ENCODE peak calls at places on chromosomes 2 and 18, in eight cellular contexts. One of them, this sample, is unnamed.

GRCh38 chr18:78679861-78680260 is 299.8 kb upstream of the SALL3 start:
- DNase-seq in kidney: peak
- DNase-seq in nephron progenitor cell: no peak
- DNase-seq in BJ: no peak
- DNase-seq in IMR-90: no peak
- DNase-seq in HL-60: no peak
- DNase-seq in WTC11: no peak
- DNase-seq in tibial artery: no peak
- DNase-seq in this sample: no peak

GRCh38 chr2:203886579-203887230 is 19.1 kb downstream of the CTLA4 start:
- DNase-seq in kidney: no peak
- DNase-seq in nephron progenitor cell: no peak
- DNase-seq in BJ: no peak
- DNase-seq in IMR-90: no peak
- DNase-seq in HL-60: peak
- DNase-seq in WTC11: no peak
- DNase-seq in tibial artery: no peak
- DNase-seq in this sample: no peak

GRCh38 chr2:145598434-145598833 is 1078.5 kb upstream of the ZEB2 start:
- DNase-seq in kidney: no peak
- DNase-seq in nephron progenitor cell: no peak
- DNase-seq in BJ: no peak
- DNase-seq in IMR-90: peak
- DNase-seq in HL-60: no peak
- DNase-seq in WTC11: no peak
- DNase-seq in tibial artery: no peak
- DNase-seq in this sample: no peak

GRCh38 chr18:45136381-45137088 is 455.8 kb downstream of the SETBP1 start:
- DNase-seq in kidney: no peak
- DNase-seq in nephron progenitor cell: no peak
- DNase-seq in BJ: no peak
- DNase-seq in IMR-90: no peak
- DNase-seq in HL-60: no peak
- DNase-seq in WTC11: no peak
- DNase-seq in tibial artery: no peak
- DNase-seq in this sample: no peak

GRCh38 chr2:141341444-141341843 is 789.4 kb downstream of the LRP1B start:
- DNase-seq in kidney: no peak
- DNase-seq in nephron progenitor cell: no peak
- DNase-seq in BJ: peak
- DNase-seq in IMR-90: peak
- DNase-seq in HL-60: no peak
- DNase-seq in WTC11: no peak
- DNase-seq in tibial artery: no peak
- DNase-seq in this sample: no peak

GRCh38 chr2:191926671-191927070 is 79.8 kb upstream of the CAVIN2 start:
- DNase-seq in kidney: no peak
- DNase-seq in nephron progenitor cell: no peak
- DNase-seq in BJ: no peak
- DNase-seq in IMR-90: no peak
- DNase-seq in HL-60: no peak
- DNase-seq in WTC11: no peak
- DNase-seq in tibial artery: no peak
- DNase-seq in this sample: no peak

GRCh38 chr2:26122633-26123032 is 50.3 kb upstream of the GAREM2 start:
- DNase-seq in kidney: no peak
- DNase-seq in nephron progenitor cell: no peak
- DNase-seq in BJ: no peak
- DNase-seq in IMR-90: no peak
- DNase-seq in HL-60: no peak
- DNase-seq in WTC11: no peak
- DNase-seq in tibial artery: no peak
- DNase-seq in this sample: no peak

GRCh38 chr2:120595739-120596138 is 139.9 kb upstream of the GLI2 start:
- DNase-seq in kidney: no peak
- DNase-seq in nephron progenitor cell: no peak
- DNase-seq in BJ: no peak
- DNase-seq in IMR-90: no peak
- DNase-seq in HL-60: no peak
- DNase-seq in WTC11: no peak
- DNase-seq in tibial artery: no peak
- DNase-seq in this sample: peak

GRCh38 chr2:174007010-174007409 is 41.8 kb upstream of the SP3 start:
- DNase-seq in kidney: no peak
- DNase-seq in nephron progenitor cell: no peak
- DNase-seq in BJ: no peak
- DNase-seq in IMR-90: no peak
- DNase-seq in HL-60: no peak
- DNase-seq in WTC11: no peak
- DNase-seq in tibial artery: no peak
- DNase-seq in this sample: no peak

GRCh38 chr2:152396051-152396511 is 61.1 kb downstream of the FMNL2 start:
- DNase-seq in kidney: no peak
- DNase-seq in nephron progenitor cell: no peak
- DNase-seq in BJ: no peak
- DNase-seq in IMR-90: peak
- DNase-seq in HL-60: no peak
- DNase-seq in WTC11: no peak
- DNase-seq in tibial artery: no peak
- DNase-seq in this sample: no peak

GRCh38 chr2:200077838-200078237 is 122.5 kb downstream of the MAIP1 start:
- DNase-seq in kidney: no peak
- DNase-seq in nephron progenitor cell: no peak
- DNase-seq in BJ: no peak
- DNase-seq in IMR-90: peak
- DNase-seq in HL-60: no peak
- DNase-seq in WTC11: no peak
- DNase-seq in tibial artery: no peak
- DNase-seq in this sample: no peak

GRCh38 chr18:23833714-23834113 is 144.5 kb downstream of the LAMA3 start:
- DNase-seq in kidney: no peak
- DNase-seq in nephron progenitor cell: no peak
- DNase-seq in BJ: no peak
- DNase-seq in IMR-90: no peak
- DNase-seq in HL-60: no peak
- DNase-seq in WTC11: no peak
- DNase-seq in tibial artery: no peak
- DNase-seq in this sample: no peak

GRCh38 chr2:10740226-10740625 is 18.8 kb downstream of the ATP6V1C2 start:
- DNase-seq in kidney: no peak
- DNase-seq in nephron progenitor cell: no peak
- DNase-seq in BJ: no peak
- DNase-seq in IMR-90: no peak
- DNase-seq in HL-60: no peak
- DNase-seq in WTC11: no peak
- DNase-seq in tibial artery: no peak
- DNase-seq in this sample: no peak

GRCh38 chr2:175312137-175312536 is 130.6 kb upstream of the ATP5MC3 start:
- DNase-seq in kidney: no peak
- DNase-seq in nephron progenitor cell: no peak
- DNase-seq in BJ: no peak
- DNase-seq in IMR-90: no peak
- DNase-seq in HL-60: no peak
- DNase-seq in WTC11: no peak
- DNase-seq in tibial artery: no peak
- DNase-seq in this sample: no peak

GRCh38 chr2:175308005-175308404 is 126.5 kb upstream of the ATP5MC3 start:
- DNase-seq in kidney: no peak
- DNase-seq in nephron progenitor cell: no peak
- DNase-seq in BJ: no peak
- DNase-seq in IMR-90: no peak
- DNase-seq in HL-60: no peak
- DNase-seq in WTC11: no peak
- DNase-seq in tibial artery: no peak
- DNase-seq in this sample: no peak

GRCh38 chr2:175310813-175311504 is 129.4 kb upstream of the ATP5MC3 start:
- DNase-seq in kidney: no peak
- DNase-seq in nephron progenitor cell: no peak
- DNase-seq in BJ: no peak
- DNase-seq in IMR-90: no peak
- DNase-seq in HL-60: no peak
- DNase-seq in WTC11: no peak
- DNase-seq in tibial artery: no peak
- DNase-seq in this sample: no peak

GRCh38 chr2:175304541-175304940 is 123.0 kb upstream of the ATP5MC3 start:
- DNase-seq in kidney: no peak
- DNase-seq in nephron progenitor cell: no peak
- DNase-seq in BJ: no peak
- DNase-seq in IMR-90: no peak
- DNase-seq in HL-60: no peak
- DNase-seq in WTC11: no peak
- DNase-seq in tibial artery: no peak
- DNase-seq in this sample: no peak

GRCh38 chr2:175309799-175310198 is 128.3 kb upstream of the ATP5MC3 start:
- DNase-seq in kidney: no peak
- DNase-seq in nephron progenitor cell: peak
- DNase-seq in BJ: no peak
- DNase-seq in IMR-90: peak
- DNase-seq in HL-60: peak
- DNase-seq in WTC11: peak
- DNase-seq in tibial artery: no peak
- DNase-seq in this sample: no peak
- TF ChIP-seq CTCF in kidney: peak
- TF ChIP-seq CTCF in nephron progenitor cell: peak
- TF ChIP-seq CTCF in BJ: peak
- TF ChIP-seq CTCF in IMR-90: peak
- TF ChIP-seq CTCF in HL-60: peak
- TF ChIP-seq CTCF in WTC11: no peak
- TF ChIP-seq CTCF in tibial artery: no peak
- TF ChIP-seq CTCF in this sample: no peak

GRCh38 chr18:35306588-35307250 is 16.7 kb upstream of the ZSCAN30 start:
- DNase-seq in kidney: no peak
- DNase-seq in nephron progenitor cell: no peak
- DNase-seq in BJ: no peak
- DNase-seq in IMR-90: no peak
- DNase-seq in HL-60: no peak
- DNase-seq in WTC11: no peak
- DNase-seq in tibial artery: no peak
- DNase-seq in this sample: no peak
- TF ChIP-seq CTCF in kidney: no peak
- TF ChIP-seq CTCF in nephron progenitor cell: no peak
- TF ChIP-seq CTCF in BJ: no peak
- TF ChIP-seq CTCF in IMR-90: no peak
- TF ChIP-seq CTCF in HL-60: no peak
- TF ChIP-seq CTCF in WTC11: no peak
- TF ChIP-seq CTCF in tibial artery: no peak
- TF ChIP-seq CTCF in this sample: no peak

GRCh38 chr2:144154205-144154604 is 365.7 kb downstream of the ZEB2 start:
- DNase-seq in kidney: no peak
- DNase-seq in nephron progenitor cell: no peak
- DNase-seq in BJ: no peak
- DNase-seq in IMR-90: no peak
- DNase-seq in HL-60: no peak
- DNase-seq in WTC11: no peak
- DNase-seq in tibial artery: no peak
- DNase-seq in this sample: no peak

GRCh38 chr2:144151405-144151804 is 368.5 kb downstream of the ZEB2 start:
- DNase-seq in kidney: no peak
- DNase-seq in nephron progenitor cell: no peak
- DNase-seq in BJ: no peak
- DNase-seq in IMR-90: no peak
- DNase-seq in HL-60: no peak
- DNase-seq in WTC11: no peak
- DNase-seq in tibial artery: no peak
- DNase-seq in this sample: no peak

GRCh38 chr2:144151877-144152276 is 368.0 kb downstream of the ZEB2 start:
- DNase-seq in kidney: no peak
- DNase-seq in nephron progenitor cell: no peak
- DNase-seq in BJ: no peak
- DNase-seq in IMR-90: no peak
- DNase-seq in HL-60: no peak
- DNase-seq in WTC11: no peak
- DNase-seq in tibial artery: no peak
- DNase-seq in this sample: no peak

GRCh38 chr2:144156736-144157645 is 362.9 kb downstream of the ZEB2 start:
- DNase-seq in kidney: no peak
- DNase-seq in nephron progenitor cell: no peak
- DNase-seq in BJ: no peak
- DNase-seq in IMR-90: no peak
- DNase-seq in HL-60: no peak
- DNase-seq in WTC11: no peak
- DNase-seq in tibial artery: no peak
- DNase-seq in this sample: no peak

DNA sequence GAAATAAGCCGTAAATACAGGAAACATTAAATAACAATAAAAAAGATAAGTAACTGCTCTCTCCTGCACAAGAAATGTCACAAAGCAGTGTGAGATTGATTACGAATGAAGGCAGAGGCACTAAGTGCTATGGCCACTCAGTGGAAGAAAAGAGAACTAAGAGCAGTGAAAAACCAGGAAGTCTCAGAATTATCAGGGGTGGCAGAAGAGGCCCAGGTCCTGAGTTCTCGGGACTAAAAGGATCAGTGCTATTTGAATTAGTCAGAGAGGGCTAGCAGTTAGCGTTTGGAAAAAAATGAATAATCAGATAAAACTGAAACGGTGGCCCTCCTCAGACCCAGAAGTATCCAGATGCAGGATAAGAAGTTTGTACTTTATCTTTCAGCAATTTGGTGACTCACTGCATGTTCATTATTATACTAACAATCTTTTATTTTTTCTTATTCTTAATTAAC is 367.1 kb downstream of the ZEB2 start:
- DNase-seq in kidney: no peak
- DNase-seq in nephron progenitor cell: no peak
- DNase-seq in BJ: peak
- DNase-seq in IMR-90: peak
- DNase-seq in HL-60: peak
- DNase-seq in WTC11: no peak
- DNase-seq in tibial artery: no peak
- DNase-seq in this sample: no peak
- TF ChIP-seq CTCF in kidney: no peak
- TF ChIP-seq CTCF in nephron progenitor cell: no peak
- TF ChIP-seq CTCF in BJ: peak
- TF ChIP-seq CTCF in IMR-90: peak
- TF ChIP-seq CTCF in HL-60: no peak
- TF ChIP-seq CTCF in WTC11: no peak
- TF ChIP-seq CTCF in tibial artery: no peak
- TF ChIP-seq CTCF in this sample: no peak

GRCh38 chr2:33208400-33208799 is 261.6 kb downstream of the LTBP1 start:
- DNase-seq in kidney: peak
- DNase-seq in nephron progenitor cell: no peak
- DNase-seq in BJ: no peak
- DNase-seq in IMR-90: no peak
- DNase-seq in HL-60: no peak
- DNase-seq in WTC11: no peak
- DNase-seq in tibial artery: no peak
- DNase-seq in this sample: no peak

GRCh38 chr2:33212151-33212550 is 264.3 kb upstream of the RASGRP3 start:
- DNase-seq in kidney: no peak
- DNase-seq in nephron progenitor cell: no peak
- DNase-seq in BJ: peak
- DNase-seq in IMR-90: peak
- DNase-seq in HL-60: no peak
- DNase-seq in WTC11: no peak
- DNase-seq in tibial artery: peak
- DNase-seq in this sample: no peak

GRCh38 chr2:33209976-33210375 is 263.2 kb downstream of the LTBP1 start:
- DNase-seq in kidney: no peak
- DNase-seq in nephron progenitor cell: no peak
- DNase-seq in BJ: no peak
- DNase-seq in IMR-90: peak
- DNase-seq in HL-60: no peak
- DNase-seq in WTC11: no peak
- DNase-seq in tibial artery: no peak
- DNase-seq in this sample: no peak

GRCh38 chr2:33213244-33213643 is 263.2 kb upstream of the RASGRP3 start:
- DNase-seq in kidney: no peak
- DNase-seq in nephron progenitor cell: no peak
- DNase-seq in BJ: no peak
- DNase-seq in IMR-90: peak
- DNase-seq in HL-60: no peak
- DNase-seq in WTC11: no peak
- DNase-seq in tibial artery: no peak
- DNase-seq in this sample: no peak

GRCh38 chr2:33210626-33211025 is 263.9 kb downstream of the LTBP1 start:
- DNase-seq in kidney: peak
- DNase-seq in nephron progenitor cell: no peak
- DNase-seq in BJ: peak
- DNase-seq in IMR-90: peak
- DNase-seq in HL-60: no peak
- DNase-seq in WTC11: no peak
- DNase-seq in tibial artery: peak
- DNase-seq in this sample: peak
- TF ChIP-seq CTCF in kidney: no peak
- TF ChIP-seq CTCF in nephron progenitor cell: no peak
- TF ChIP-seq CTCF in BJ: no peak
- TF ChIP-seq CTCF in IMR-90: no peak
- TF ChIP-seq CTCF in HL-60: no peak
- TF ChIP-seq CTCF in WTC11: no peak
- TF ChIP-seq CTCF in tibial artery: no peak
- TF ChIP-seq CTCF in this sample: no peak